ENCODE peak calls at places on chromosomes 7 and 10, in eight cellular contexts. U is GM12865, S is heart right ventricle, Z is GM06990, D is fibroblast of mammary gland, W is transverse colon, L is fibroblast of villous mesenchyme, V is left lung. T is an unnamed sample.

GRCh38 chr7:123054357-123055133 is 59.0 kb upstream of the TAS2R16 start:
- DNase-seq in S (peak; percentile 5), U (peak; percentile 13), L (peak; percentile 15), D (no peak), W (no peak), V (no peak), Z (no peak), T (no peak)

GRCh38 chr10:104142081-104142480 is 20.1 kb downstream of the SFR1 start:
- DNase-seq in Z (no peak), W (no peak), V (no peak), L (no peak), U (no peak), D (no peak), S (no peak), T (no peak)

GRCh38 chr10:110608087-110608486 is 36.0 kb upstream of the RBM20 start:
- DNase-seq in W (no peak), Z (no peak), U (no peak), V (no peak), L (no peak), D (no peak), S (no peak), T (no peak)

GRCh38 chr10:43965033-43965917 is 316.6 kb upstream of the ZNF32 start:
- DNase-seq in Z (peak; percentile 36), L (peak; percentile 48), D (peak; percentile 73), S (peak; percentile 69), U (peak; percentile 54), V (no peak), W (no peak), T (no peak)

GRCh38 chr10:17472481-17473227 is 18.3 kb upstream of the ST8SIA6 start:
- DNase-seq in S (no peak), V (no peak), Z (no peak), W (no peak), L (no peak), U (no peak), D (no peak), T (no peak)

GRCh38 chr10:102616071-102616770 is 28.1 kb upstream of the TRIM8 start:
- DNase-seq in W (peak; percentile 47), D (no peak), V (no peak), L (peak; percentile 65), Z (no peak), S (peak; percentile 75), U (peak; percentile 22), T (no peak)

GRCh38 chr7:135877799-135878198 is 99.4 kb downstream of the MTPN start:
- DNase-seq in W (no peak), L (peak; percentile 39), V (no peak), S (no peak), U (no peak), Z (no peak), D (peak; percentile 85), T (no peak)

GRCh38 chr7:120110169-120110568 is 162.8 kb upstream of the KCND2 start:
- DNase-seq in S (no peak), V (no peak), Z (no peak), L (no peak), W (no peak), U (no peak), D (no peak), T (no peak)

GRCh38 chr10:28996947-28997551 is 291.8 kb upstream of the LYZL1 start:
- DNase-seq in S (no peak), V (no peak), L (no peak), W (no peak), U (no peak), D (no peak), Z (no peak), T (no peak)

DNA sequence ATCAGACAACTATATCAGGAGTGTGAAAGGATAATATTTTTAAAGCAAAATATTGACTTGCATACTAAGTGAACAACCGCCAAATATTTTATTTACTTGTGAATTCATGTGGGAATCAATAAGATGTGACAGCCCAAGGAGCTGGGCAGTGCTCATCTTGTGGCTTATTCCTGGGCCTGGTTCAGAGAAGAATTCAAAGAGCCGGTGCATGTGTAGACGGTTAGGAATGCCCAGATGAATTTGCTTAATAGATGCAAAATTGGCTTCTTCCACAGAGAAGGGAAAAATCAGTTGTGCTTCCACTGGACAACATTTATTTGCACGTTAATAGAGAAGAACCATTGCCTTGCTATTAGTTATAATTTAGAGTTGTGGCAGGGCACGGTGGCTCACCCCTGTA is 4.4 kb downstream of the MYL7 start:
- DNase-seq in L (no peak), W (no peak), Z (no peak), V (no peak), S (no peak), D (no peak), U (no peak), T (no peak)
- H3K4me3 ChIP-seq in L (no peak overlapping the region), W (no peak overlapping the region), Z (no peak overlapping the region), V (no peak overlapping the region), S (no peak overlapping the region), D (no peak overlapping the region), U (no peak overlapping the region), T (no peak overlapping the region)

DNA sequence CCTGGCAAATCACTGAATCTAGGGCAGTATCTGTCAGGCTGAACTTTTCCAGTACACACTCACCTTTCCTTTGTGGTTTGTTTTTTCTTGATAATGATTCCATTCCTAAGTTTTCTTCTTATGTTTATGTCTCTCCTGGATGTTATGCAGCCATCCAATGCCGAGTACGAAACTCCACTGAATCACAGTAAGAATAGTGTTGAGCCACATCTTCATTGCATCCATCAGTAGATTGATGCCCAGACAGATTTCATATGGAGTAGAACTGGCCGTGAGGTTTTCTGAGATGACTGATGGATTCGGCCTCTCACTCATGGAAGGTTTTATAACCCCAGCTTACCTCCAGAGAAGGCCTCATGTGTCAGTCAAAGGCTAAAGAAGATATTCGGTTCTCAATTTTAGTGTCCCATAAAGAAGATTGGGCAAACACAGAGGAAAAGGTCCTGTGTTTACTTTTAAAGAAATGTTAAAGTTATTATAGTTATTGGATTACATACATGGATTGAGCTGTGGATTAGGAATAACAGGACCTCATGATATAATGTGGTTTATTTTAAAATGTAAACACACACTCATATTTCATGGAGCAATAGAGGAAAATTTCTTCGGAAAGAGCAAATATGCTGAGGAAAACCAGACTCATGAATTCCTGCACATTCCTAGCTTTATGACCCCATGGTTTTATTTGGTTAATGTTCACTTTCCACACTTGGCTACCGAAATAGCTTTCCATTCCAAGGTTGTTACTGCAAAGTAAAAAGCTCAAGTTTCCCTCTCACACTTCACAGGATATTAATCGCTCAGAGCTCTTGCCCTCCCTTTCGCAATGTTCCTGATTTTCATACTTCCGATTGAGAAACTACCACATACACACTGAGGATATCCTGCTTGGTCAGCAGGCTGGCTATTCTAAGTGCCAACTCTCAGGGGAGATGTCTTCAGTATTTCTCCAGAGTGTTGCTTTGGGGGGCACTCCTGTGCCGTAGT is 77.2 kb upstream of the STEAP1B start:
- DNase-seq in S (peak; percentile 56), Z (no peak), W (no peak), V (no peak), L (peak; percentile 100), D (peak; percentile 96), U (no peak), T (no peak)
- TF ChIP-seq CTCF in S (no peak), Z (no peak), W (no peak), V (no peak), L (no peak), D (no peak), U (no peak), T (no peak)

DNA sequence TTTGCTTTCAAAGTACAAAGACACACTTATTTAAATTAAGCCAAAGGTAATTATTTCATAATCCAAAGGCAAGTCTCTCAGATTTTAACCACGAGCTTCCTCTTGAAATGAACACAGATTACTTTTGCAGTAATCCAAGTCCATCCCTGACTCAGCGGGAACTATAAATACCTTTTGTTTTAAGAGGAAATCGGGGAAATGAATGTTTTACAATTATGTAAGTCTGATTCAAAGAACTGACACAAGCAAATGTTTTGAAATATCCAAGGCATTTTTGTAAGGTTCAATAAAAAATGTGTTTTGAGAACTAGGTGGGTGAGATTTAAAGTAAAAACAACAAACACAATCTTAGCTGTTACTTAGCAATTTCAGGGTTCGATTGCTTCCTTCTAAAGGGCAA is 179.8 kb upstream of the ASAH2 start:
- DNase-seq in Z (no peak), S (no peak), W (no peak), U (no peak), V (no peak), L (peak; percentile 74), D (peak; percentile 74), T (no peak)
- H3K4me3 ChIP-seq in Z (peak overlapping the region; percentile 42), S (peak overlapping the region; percentile 19), W (no peak overlapping the region), U (peak overlapping the region; percentile 44), V (no peak overlapping the region), L (no peak overlapping the region), D (no peak overlapping the region), T (no peak overlapping the region)

DNA sequence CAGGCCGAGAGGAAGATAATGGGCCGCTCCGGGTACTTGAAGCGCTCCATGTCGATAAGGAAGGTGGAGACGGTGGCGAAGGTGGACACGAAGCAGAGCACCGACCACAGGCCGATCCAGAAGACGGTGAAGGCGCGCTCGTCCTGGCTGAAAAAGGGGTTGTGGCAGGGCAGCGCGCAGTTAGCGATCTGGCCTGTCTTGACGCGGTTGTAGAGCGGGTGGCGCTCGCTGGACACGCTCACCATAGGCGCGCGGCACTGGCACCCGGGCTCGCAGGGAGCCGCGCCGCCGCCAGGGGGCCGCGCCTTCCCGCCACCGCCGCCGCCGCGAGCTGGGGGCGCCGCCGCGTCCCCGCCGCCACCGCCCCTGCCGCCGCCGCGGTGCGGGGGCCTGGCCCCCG is 1.6 kb downstream of the FZD8 start:
- DNase-seq in W (peak; percentile 68), U (peak; percentile 64), D (peak; percentile 65), S (peak; percentile 50), V (peak; percentile 86), Z (peak; percentile 36), L (peak; percentile 73), T (no peak)
- TF ChIP-seq CTCF in W (no peak), U (peak; percentile 36), D (no peak), S (peak; percentile 43), V (no peak), Z (peak; percentile 35), L (peak; percentile 21), T (peak; percentile 36)

DNA sequence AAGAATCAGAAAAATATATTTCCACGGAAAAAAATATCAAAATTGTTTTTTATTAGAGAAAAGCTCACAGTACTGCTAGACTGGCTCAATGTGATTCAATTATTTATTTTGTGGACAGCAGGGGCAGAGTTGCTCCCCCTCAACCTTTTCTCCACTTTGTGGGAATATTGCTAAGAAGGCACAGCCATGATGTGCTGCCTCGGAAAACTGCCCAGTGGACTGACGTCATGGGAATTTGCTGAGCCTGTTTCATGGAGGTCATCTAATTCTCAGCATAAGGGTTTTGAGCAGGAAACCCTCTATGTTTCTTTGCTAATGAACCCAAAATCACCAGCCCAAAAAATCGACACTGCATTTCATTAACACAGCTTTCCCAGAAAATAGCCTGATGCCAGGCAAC is 228.8 kb upstream of the FAM3C start:
- DNase-seq in U (no peak), D (peak; percentile 69), Z (no peak), L (peak; percentile 8), W (no peak), V (no peak), S (peak; percentile 63), T (no peak)
- H3K4me3 ChIP-seq in U (no peak overlapping the region), D (no peak overlapping the region), Z (no peak overlapping the region), L (no peak overlapping the region), W (no peak overlapping the region), V (no peak overlapping the region), S (no peak overlapping the region), T (no peak overlapping the region)

T was measured in GM12864.